ENCODE peak calls at places on chromosomes 3 and 15, in eight cellular contexts. Z is choroid plexus epithelial cell, C is NCI-H524, K is foreskin fibroblast, Y is K562, T is AG10803, D is GOT3, U is neuronal stem cell. P is an unnamed sample.

GRCh38 chr3:160577551-160578195 is 12.3 kb upstream of the KPNA4 start:
- DNase-seq in Z (peak), C (peak), K (peak), Y (no peak), T (no peak), D (no peak), U (no peak), P (no peak)

GRCh38 chr3:144947895-144948294 is 976.3 kb downstream of the DIPK2A start:
- DNase-seq in Z (no peak), C (no peak), K (no peak), Y (no peak), T (no peak), D (no peak), U (no peak), P (no peak)

GRCh38 chr15:29863438-29863837 is 41.2 kb upstream of the TJP1 start:
- DNase-seq in Z (no peak), C (no peak), K (no peak), Y (no peak), T (no peak), D (no peak), U (no peak), P (no peak)

GRCh38 chr15:52651868-52652267 is 27.3 kb downstream of the ATOSA start:
- DNase-seq in Z (peak), C (peak), K (peak), Y (peak), T (peak), D (no peak), U (peak), P (peak)

GRCh38 chr3:10982782-10983181 is 9.8 kb upstream of the SLC6A1 start:
- DNase-seq in Z (no peak), C (no peak), K (no peak), Y (no peak), T (no peak), D (no peak), U (no peak), P (no peak)

GRCh38 chr15:44501768-44502366 is 35.1 kb upstream of the EIF3J start:
- DNase-seq in Z (peak), C (peak), K (peak), Y (peak), T (peak), D (no peak), U (peak), P (no peak)

GRCh38 chr3:46110701-46111493 is 83.6 kb upstream of the XCR1 start:
- DNase-seq in Z (peak), C (peak), K (peak), Y (peak), T (peak), D (peak), U (no peak), P (peak)

GRCh38 chr3:36941658-36942057 is 3.2 kb downstream of the TRANK1 start:
- DNase-seq in Z (no peak), C (no peak), K (peak), Y (peak), T (peak), D (no peak), U (no peak), P (no peak)

GRCh38 chr15:77907824-77908751 is 169.4 kb downstream of the TBC1D2B start:
- DNase-seq in Z (peak), C (no peak), K (peak), Y (peak), T (peak), D (no peak), U (no peak), P (no peak)

GRCh38 chr3:125054436-125055164 is 1.2 kb downstream of the HEG1 start:
- DNase-seq in Z (peak), C (peak), K (peak), Y (no peak), T (peak), D (no peak), U (no peak), P (peak)